ENCODE peak calls at places on chromosomes 6 and 20, in nine cellular contexts. P is adrenal gland; I is ovary; T is fibroblast of pulmonary artery; X is CD4-positive, CD25-positive, alpha-beta regulatory T cell; A is heart right ventricle; J is cardiac fibroblast; Z is naive thymus-derived CD4-positive, alpha-beta T cell; Y is SJCRH30. G is an unnamed sample.

GRCh38 chr20:22815584-22815983 is 219.5 kb upstream of the SSTR4 start:
- DNase-seq in P (no peak), I (no peak), T (no peak), X (no peak), A (no peak), J (no peak), Z (no peak), Y (no peak), G (no peak)

GRCh38 chr6:3561745-3562144 is 104.9 kb upstream of the SLC22A23 start:
- DNase-seq in P (no peak), I (no peak), T (peak), X (no peak), A (no peak), J (peak), Z (no peak), Y (no peak), G (no peak)

GRCh38 chr6:35725721-35726438 is 11.0 kb upstream of the ARMC12 start:
- DNase-seq in P (peak), I (no peak), T (peak), X (no peak), A (peak), J (peak), Z (no peak), Y (no peak), G (peak)

GRCh38 chr6:43695078-43695966 is 7.7 kb upstream of the MRPS18A start:
- DNase-seq in P (no peak), I (no peak), T (no peak), X (no peak), A (peak), J (no peak), Z (no peak), Y (peak), G (no peak)

GRCh38 chr6:25053875-25054371 is 118.2 kb upstream of the RIPOR2 start:
- DNase-seq in P (no peak), I (no peak), T (peak), X (peak), A (no peak), J (peak), Z (no peak), Y (no peak), G (no peak)

GRCh38 chr6:29552512-29553051 is 7.0 kb downstream of the UBD start:
- DNase-seq in P (no peak), I (no peak), T (peak), X (peak), A (peak), J (peak), Z (peak), Y (no peak), G (no peak)

GRCh38 chr6:35041086-35041855 is 99.9 kb downstream of the TCP11 start:
- DNase-seq in P (no peak), I (no peak), T (no peak), X (no peak), A (no peak), J (no peak), Z (no peak), Y (no peak), G (no peak)

GRCh38 chr6:4812068-4812467 is 35.9 kb downstream of the CDYL start:
- DNase-seq in P (no peak), I (no peak), T (peak), X (no peak), A (no peak), J (peak), Z (no peak), Y (no peak), G (no peak)

GRCh38 chr20:8203366-8203765 is 71.3 kb downstream of the PLCB1 start:
- DNase-seq in P (no peak), I (no peak), T (no peak), X (no peak), A (no peak), J (no peak), Z (no peak), Y (no peak), G (no peak)

GRCh38 chr20:38626921-38627659 is 25.5 kb downstream of the ARHGAP40 start:
- DNase-seq in P (no peak), I (no peak), T (no peak), X (no peak), A (no peak), J (no peak), Z (no peak), Y (no peak), G (no peak)

GRCh38 chr6:145887969-145888368 is 73.4 kb upstream of the FBXO30 start:
- DNase-seq in P (no peak), I (peak), T (peak), X (peak), A (peak), J (peak), Z (no peak), Y (no peak), G (no peak)

GRCh38 chr6:100370265-100370664 is 94.5 kb downstream of the SIM1 start:
- DNase-seq in P (no peak), I (no peak), T (no peak), X (no peak), A (no peak), J (no peak), Z (no peak), Y (no peak), G (no peak)

GRCh38 chr20:1702288-1702687 is 44.7 kb upstream of the SIRPG start:
- DNase-seq in P (no peak), I (no peak), T (no peak), X (no peak), A (no peak), J (no peak), Z (no peak), Y (no peak), G (no peak)

GRCh38 chr20:57033994-57034393 is 232.4 kb downstream of the BMP7 start:
- DNase-seq in P (no peak), I (no peak), T (no peak), X (no peak), A (no peak), J (no peak), Z (no peak), Y (no peak), G (no peak)

GRCh38 chr6:132964101-132964867 is 149.9 kb downstream of the RPS12 start:
- DNase-seq in P (no peak), I (no peak), T (peak), X (no peak), A (no peak), J (peak), Z (no peak), Y (peak), G (no peak)

GRCh38 chr6:35775031-35775430 is 1.4 kb upstream of the CLPSL2 start:
- DNase-seq in P (no peak), I (no peak), T (no peak), X (no peak), A (no peak), J (no peak), Z (no peak), Y (no peak), G (no peak)

GRCh38 chr6:16238057-16238657 is at the start of gene GMPR:
- DNase-seq in P (peak), I (peak), T (peak), X (peak), A (peak), J (peak), Z (peak), Y (peak), G (peak)

GRCh38 chr6:77456531-77457248 is 6.6 kb downstream of the HTR1B start:
- DNase-seq in P (no peak), I (no peak), T (peak), X (no peak), A (no peak), J (peak), Z (no peak), Y (peak), G (peak)

GRCh38 chr6:28209753-28210535 is 15.1 kb upstream of the ZSCAN9 start:
- DNase-seq in P (no peak), I (no peak), T (no peak), X (no peak), A (no peak), J (no peak), Z (no peak), Y (peak), G (no peak)

GRCh38 chr6:16472349-16473069 is 234.1 kb downstream of the GMPR start:
- DNase-seq in P (no peak), I (no peak), T (peak), X (no peak), A (no peak), J (peak), Z (no peak), Y (no peak), G (no peak)

GRCh38 chr20:21968486-21968885 is 263.0 kb downstream of the PAX1 start:
- DNase-seq in P (no peak), I (no peak), T (no peak), X (no peak), A (no peak), J (no peak), Z (no peak), Y (no peak), G (no peak)

GRCh38 chr20:20276806-20277530 is 90.9 kb upstream of the INSM1 start:
- DNase-seq in P (no peak), I (no peak), T (no peak), X (no peak), A (no peak), J (no peak), Z (no peak), Y (no peak), G (no peak)

GRCh38 chr20:64232794-64233193 is 22.8 kb upstream of the PCMTD2 start:
- DNase-seq in P (peak), I (no peak), T (no peak), X (no peak), A (peak), J (no peak), Z (no peak), Y (no peak), G (no peak)

GRCh38 chr20:63957004-63957689 is 931 bp upstream of the UCKL1 start:
- DNase-seq in P (peak), I (peak), T (peak), X (peak), A (peak), J (peak), Z (no peak), Y (peak), G (peak)

GRCh38 chr6:88361298-88361697 is 195.2 kb upstream of the CNR1 start:
- DNase-seq in P (no peak), I (no peak), T (no peak), X (no peak), A (no peak), J (no peak), Z (no peak), Y (no peak), G (no peak)

GRCh38 chr20:13995841-13996240 is 525 bp downstream of the MACROD2 start:
- DNase-seq in P (peak), I (peak), T (no peak), X (no peak), A (peak), J (no peak), Z (no peak), Y (no peak), G (peak)

GRCh38 chr6:119620846-119621570 is 271.4 kb upstream of the MAN1A1 start:
- DNase-seq in P (peak), I (no peak), T (peak), X (no peak), A (no peak), J (peak), Z (no peak), Y (no peak), G (no peak)

GRCh38 chr6:35449287-35449881 is 2.8 kb upstream of the FANCE start:
- DNase-seq in P (no peak), I (no peak), T (peak), X (peak), A (no peak), J (peak), Z (peak), Y (peak), G (no peak)

DNA sequence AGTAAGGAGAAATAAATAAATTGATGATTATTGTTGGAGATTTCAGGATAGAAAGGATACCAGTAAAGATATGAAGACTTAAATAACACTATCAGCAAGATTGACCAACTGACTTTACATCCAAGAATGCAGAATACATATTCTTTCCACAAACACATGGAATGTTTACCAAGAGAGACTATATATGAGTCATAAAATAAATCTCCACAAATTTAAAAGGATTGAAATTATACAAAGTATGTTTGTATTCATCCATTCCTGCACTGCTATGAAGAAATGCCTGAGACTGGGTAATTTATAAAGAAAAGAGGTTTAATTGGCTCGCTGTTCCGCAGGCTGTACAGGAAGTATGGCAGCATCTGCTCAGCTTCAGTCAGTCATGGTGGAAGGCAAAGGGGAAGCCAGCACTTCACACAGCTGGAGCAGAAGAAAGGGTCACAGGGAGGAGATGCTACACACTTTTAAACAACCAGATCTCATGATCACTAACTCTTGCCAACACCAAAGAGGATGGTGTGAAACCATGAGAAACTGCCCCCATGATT is 56.7 kb upstream of the TNFRSF21 start:
- DNase-seq in P (no peak), I (no peak), T (no peak), X (no peak), A (no peak), J (no peak), Z (no peak), Y (no peak), G (no peak)
- H3K4me3 ChIP-seq in P (no peak), I (no peak), T (no peak), X (no peak), A (no peak), J (no peak), Z (no peak), Y (no peak), G (no peak)

GRCh38 chr20:55580475-55580874 is 424.8 kb downstream of the CBLN4 start:
- DNase-seq in P (no peak), I (no peak), T (no peak), X (no peak), A (no peak), J (no peak), Z (no peak), Y (no peak), G (no peak)

GRCh38 chr20:55576981-55577380 is 428.3 kb downstream of the CBLN4 start:
- DNase-seq in P (no peak), I (no peak), T (no peak), X (no peak), A (no peak), J (no peak), Z (no peak), Y (no peak), G (no peak)

GRCh38 chr20:55581519-55581918 is 423.8 kb downstream of the CBLN4 start:
- DNase-seq in P (no peak), I (no peak), T (no peak), X (no peak), A (no peak), J (no peak), Z (no peak), Y (no peak), G (no peak)

GRCh38 chr20:55582498-55582897 is 422.8 kb downstream of the CBLN4 start:
- DNase-seq in P (no peak), I (no peak), T (no peak), X (no peak), A (no peak), J (no peak), Z (no peak), Y (no peak), G (no peak)

DNA sequence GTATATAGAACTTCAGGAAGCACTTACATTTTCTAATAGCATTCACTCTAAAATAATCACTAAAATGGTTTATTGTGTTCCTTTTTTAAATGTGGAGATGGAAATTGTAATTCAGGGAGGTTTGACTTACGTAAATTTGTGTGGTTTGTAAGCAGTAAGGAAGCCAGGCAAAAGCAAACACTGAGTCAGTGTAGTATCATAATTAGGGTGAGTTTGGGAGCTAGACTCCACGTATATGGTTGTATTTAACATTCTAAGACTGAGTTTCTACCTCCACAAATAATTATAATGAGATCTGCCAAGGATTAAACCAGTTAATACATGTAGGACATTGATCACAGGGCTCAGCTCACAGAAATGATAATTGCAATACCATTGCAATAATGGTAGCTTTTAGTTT is 425.5 kb downstream of the CBLN4 start:
- DNase-seq in P (no peak), I (no peak), T (no peak), X (no peak), A (no peak), J (no peak), Z (no peak), Y (no peak), G (no peak)
- H3K4me3 ChIP-seq in P (no peak), I (no peak), T (no peak), X (no peak), A (no peak), J (no peak), Z (no peak), Y (no peak), G (no peak)

GRCh38 chr20:409697-410559 is 1.8 kb downstream of the RBCK1 start:
- DNase-seq in P (peak), I (no peak), T (no peak), X (no peak), A (no peak), J (no peak), Z (peak), Y (no peak), G (peak)
- H3K4me3 ChIP-seq in P (no peak), I (no peak), T (peak), X (peak), A (no peak), J (peak), Z (peak), Y (no peak), G (peak)

GRCh38 chr6:94049001-94049400 is 629.6 kb upstream of the EPHA7 start:
- DNase-seq in P (no peak), I (no peak), T (no peak), X (no peak), A (no peak), J (no peak), Z (no peak), Y (no peak), G (no peak)
- H3K4me3 ChIP-seq in P (no peak), I (no peak), T (no peak), X (no peak), A (no peak), J (no peak), Z (no peak), Y (no peak), G (no peak)